ENCODE peak calls at places on chromosomes 5 and 9, in five cellular contexts. F is astrocyte, J is NCI-H1105, K is NCI-H2081, P is fibroblast of lung. U is an unnamed sample.

GRCh38 chr5:95984287-95984938 is 22.8 kb upstream of the ELL2 start:
- DNase-seq in F (peak; percentile 74), J (no peak), K (no peak), P (peak; percentile 78), U (no peak)

GRCh38 chr9:120446681-120447080 is 133.3 kb downstream of the CDK5RAP2 start:
- DNase-seq in F (peak; percentile 60), J (no peak), K (no peak), P (peak; percentile 65), U (no peak)

GRCh38 chr5:9479981-9480380 is 65.9 kb downstream of the SEMA5A start:
- DNase-seq in F (no peak), J (no peak), K (no peak), P (no peak), U (no peak)

GRCh38 chr5:9558319-9558965 is 12.6 kb upstream of the SEMA5A start:
- DNase-seq in F (no peak), J (no peak), K (no peak), P (no peak), U (no peak)

GRCh38 chr9:128713941-128714573 is 9.9 kb downstream of the ZDHHC12 start:
- DNase-seq in F (no peak), J (no peak), K (no peak), P (no peak), U (no peak)

GRCh38 chr9:137634016-137634415 is 15.2 kb downstream of the EHMT1 start:
- DNase-seq in F (no peak), J (no peak), K (no peak), P (no peak), U (no peak)

GRCh38 chr9:73370053-73370452 is 218.4 kb downstream of the ANXA1 start:
- DNase-seq in F (peak; percentile 3), J (peak; percentile 70), K (no peak), P (peak; percentile 21), U (no peak)

GRCh38 chr5:125611541-125611940 is 811.7 kb upstream of the GRAMD2B start:
- DNase-seq in F (no peak), J (no peak), K (no peak), P (no peak), U (no peak)

GRCh38 chr9:95081998-95082397 is 235.5 kb downstream of the FANCC start:
- DNase-seq in F (no peak), J (no peak), K (no peak), P (no peak), U (no peak)

GRCh38 chr9:95115104-95115503 is 202.4 kb downstream of the FANCC start:
- DNase-seq in F (no peak), J (no peak), K (no peak), P (no peak), U (no peak)

GRCh38 chr9:70504814-70505213 is 90.4 kb upstream of the KLF9 start:
- DNase-seq in F (no peak), J (no peak), K (no peak), P (peak; percentile 6), U (no peak)

GRCh38 chr9:109320338-109320733 is 523 bp downstream of the EPB41L4B start:
- DNase-seq in F (no peak), J (no peak), K (no peak), P (no peak), U (no peak)

GRCh38 chr9:120928720-120929389 is 2.3 kb upstream of the TRAF1 start:
- DNase-seq in F (no peak), J (no peak), K (peak; percentile 46), P (peak; percentile 50), U (no peak)

GRCh38 chr5:90226433-90227099 is 183.0 kb downstream of the CETN3 start:
- DNase-seq in F (no peak), J (no peak), K (no peak), P (no peak), U (no peak)

GRCh38 chr5:16568875-16569580 is 47.8 kb downstream of the RETREG1 start:
- DNase-seq in F (peak; percentile 68), J (peak; percentile 37), K (peak; percentile 93), P (peak; percentile 77), U (no peak)

GRCh38 chr5:180161420-180162303 is 47.3 kb downstream of the RASGEF1C start:
- DNase-seq in F (no peak), J (peak; percentile 40), K (peak; percentile 12), P (no peak), U (no peak)

GRCh38 chr5:72280655-72281069 is 39.4 kb downstream of the MRPS27 start:
- DNase-seq in F (peak; percentile 43), J (no peak), K (peak; percentile 3), P (peak; percentile 58), U (no peak)

GRCh38 chr5:123496892-123497291 is 15.1 kb upstream of the CSNK1G3 start:
- DNase-seq in F (peak; percentile 83), J (no peak), K (no peak), P (peak; percentile 86), U (no peak)

GRCh38 chr9:121718501-121718900 is 67.1 kb downstream of the DAB2IP start:
- DNase-seq in F (no peak), J (no peak), K (no peak), P (peak; percentile 21), U (no peak)

GRCh38 chr9:110213413-110214044 is 5.6 kb upstream of the C9orf152 start:
- DNase-seq in F (no peak), J (no peak), K (no peak), P (no peak), U (no peak)

GRCh38 chr5:67902497-67902830 is 313.1 kb upstream of the PIK3R1 start:
- DNase-seq in F (no peak), J (no peak), K (no peak), P (no peak), U (no peak)

GRCh38 chr9:108445431-108446018 is 410.3 kb downstream of the ACTL7B start:
- DNase-seq in F (no peak), J (no peak), K (no peak), P (no peak), U (no peak)

GRCh38 chr9:89179920-89180667 is 1.5 kb upstream of the SHC3 start:
- DNase-seq in F (peak; percentile 95), J (peak; percentile 92), K (peak; percentile 88), P (peak; percentile 97), U (peak; percentile 85)

GRCh38 chr5:67003373-67003905 is 193.2 kb downstream of the CD180 start:
- DNase-seq in F (peak; percentile 34), J (no peak), K (no peak), P (peak; percentile 50), U (no peak)

GRCh38 chr9:137297060-137297664 is 4.9 kb downstream of the NRARP start:
- DNase-seq in F (no peak), J (no peak), K (no peak), P (no peak), U (no peak)

GRCh38 chr5:61245936-61246335 is 83.7 kb upstream of the SMIM15 start:
- DNase-seq in F (no peak), J (no peak), K (peak; percentile 68), P (peak; percentile 26), U (no peak)

GRCh38 chr9:134683714-134684374 is 42.2 kb downstream of the COL5A1 start:
- DNase-seq in F (no peak), J (no peak), K (no peak), P (no peak), U (no peak)

GRCh38 chr9:129458155-129458661 is 162.7 kb downstream of the C9orf50 start:
- DNase-seq in F (no peak), J (no peak), K (no peak), P (no peak), U (no peak)

GRCh38 chr9:78439866-78440830 is 143.2 kb downstream of the PSAT1 start:
- DNase-seq in F (no peak), J (peak; percentile 63), K (no peak), P (no peak), U (no peak)

GRCh38 chr9:126166291-126166690 is 160.3 kb upstream of the MVB12B start:
- DNase-seq in F (no peak), J (no peak), K (no peak), P (no peak), U (no peak)

GRCh38 chr5:170480277-170480676 is 23.5 kb upstream of the KCNIP1 start:
- DNase-seq in F (no peak), J (no peak), K (no peak), P (no peak), U (no peak)

GRCh38 chr5:103424453-103425205 is 138.0 kb downstream of the NUDT12 start:
- DNase-seq in F (peak; percentile 87), J (no peak), K (no peak), P (peak; percentile 91), U (no peak)

GRCh38 chr5:54523534-54523933 is 6.0 kb downstream of the SNX18 start:
- DNase-seq in F (no peak), J (no peak), K (no peak), P (no peak), U (no peak)

GRCh38 chr9:121721770-121722169 is 70.3 kb downstream of the DAB2IP start:
- DNase-seq in F (no peak), J (no peak), K (no peak), P (no peak), U (no peak)